ENCODE peak calls at places on chromosomes 5 and 9, in six cellular contexts. One of them, this sample, is unnamed.

GRCh38 chr5:168446987-168447386 is 39.3 kb upstream of the RARS1 start:
- DNase-seq in thoracic aorta: no peak
- DNase-seq in mucosa of gallbladder: no peak
- DNase-seq in HFFc6: no peak
- DNase-seq in H4: no peak
- DNase-seq in upper lobe of left lung: no peak
- DNase-seq in this sample: no peak

GRCh38 chr9:26675055-26675454 is 217.5 kb downstream of the CAAP1 start:
- DNase-seq in thoracic aorta: no peak
- DNase-seq in mucosa of gallbladder: no peak
- DNase-seq in HFFc6: peak; percentile 21
- DNase-seq in H4: no peak
- DNase-seq in upper lobe of left lung: no peak
- DNase-seq in this sample: no peak

GRCh38 chr5:61048534-61048933 is 103.5 kb downstream of the NDUFAF2 start:
- DNase-seq in thoracic aorta: no peak
- DNase-seq in mucosa of gallbladder: no peak
- DNase-seq in HFFc6: peak; percentile 83
- DNase-seq in H4: peak; percentile 14
- DNase-seq in upper lobe of left lung: no peak
- DNase-seq in this sample: no peak

GRCh38 chr5:176658007-176658599 is 10.8 kb downstream of the TSPAN17 start:
- DNase-seq in thoracic aorta: no peak
- DNase-seq in mucosa of gallbladder: peak; percentile 60
- DNase-seq in HFFc6: peak; percentile 37
- DNase-seq in H4: peak; percentile 83
- DNase-seq in upper lobe of left lung: no peak
- DNase-seq in this sample: peak; percentile 13

GRCh38 chr9:82882133-82882532 is 180.8 kb downstream of the RASEF start:
- DNase-seq in thoracic aorta: no peak
- DNase-seq in mucosa of gallbladder: no peak
- DNase-seq in HFFc6: peak; percentile 4
- DNase-seq in H4: no peak
- DNase-seq in upper lobe of left lung: no peak
- DNase-seq in this sample: no peak

GRCh38 chr9:137619240-137620090 is 660 bp downstream of the EHMT1 start:
- DNase-seq in thoracic aorta: no peak
- DNase-seq in mucosa of gallbladder: no peak
- DNase-seq in HFFc6: peak; percentile 27
- DNase-seq in H4: no peak
- DNase-seq in upper lobe of left lung: peak; percentile 91
- DNase-seq in this sample: no peak

GRCh38 chr9:129885018-129885669 is 49.9 kb downstream of the USP20 start:
- DNase-seq in thoracic aorta: no peak
- DNase-seq in mucosa of gallbladder: peak; percentile 47
- DNase-seq in HFFc6: no peak
- DNase-seq in H4: no peak
- DNase-seq in upper lobe of left lung: no peak
- DNase-seq in this sample: no peak

GRCh38 chr5:95924720-95925119 is 36.9 kb downstream of the ELL2 start:
- DNase-seq in thoracic aorta: no peak
- DNase-seq in mucosa of gallbladder: no peak
- DNase-seq in HFFc6: no peak
- DNase-seq in H4: peak; percentile 23
- DNase-seq in upper lobe of left lung: no peak
- DNase-seq in this sample: no peak

GRCh38 chr5:138503487-138504270 is 38.4 kb downstream of the EGR1 start:
- DNase-seq in thoracic aorta: no peak
- DNase-seq in mucosa of gallbladder: peak; percentile 39
- DNase-seq in HFFc6: peak; percentile 59
- DNase-seq in H4: peak; percentile 60
- DNase-seq in upper lobe of left lung: no peak
- DNase-seq in this sample: no peak